ENCODE peak calls at places on chromosome 15, in six cellular contexts. M is uterus; D is activated T-helper 9 cell treated with anti-CD3 and anti-CD28 coated beads, Interleukin-2, amount 50 U/mL, for 16 hours; W is RWPE1; E is GM10248; R is activated CD4-positive, alpha-beta T cell treated with anti-CD3 and anti-CD28 coated beads, Interleukin-2, amount 50 U/mL, for 48 hours. U is an unnamed sample.

GRCh38 chr15:63920504-63921178 is 86.9 kb upstream of the HERC1 start:
- DNase-seq in M (no peak), D (no peak), W (no peak), E (no peak), R (no peak), U (no peak)

GRCh38 chr15:88655780-88656488 is 17.1 kb downstream of the ISG20 start:
- DNase-seq in M (no peak), D (no peak), W (no peak), E (no peak), R (no peak), U (no peak)

GRCh38 chr15:41969851-41970431 is 2.4 kb downstream of the EHD4 start:
- DNase-seq in M (no peak), D (no peak), W (no peak), E (peak; percentile 44), R (peak; percentile 25), U (peak; percentile 62)

GRCh38 chr15:58981808-58982475 is 5.5 kb upstream of the RNF111 start:
- DNase-seq in M (no peak), D (no peak), W (no peak), E (peak; percentile 36), R (no peak), U (no peak)

GRCh38 chr15:77784361-77785292 is 151.9 kb upstream of the LINGO1 start:
- DNase-seq in M (no peak), D (no peak), W (peak; percentile 29), E (peak; percentile 65), R (peak; percentile 25), U (no peak)

GRCh38 chr15:40956543-40956982 is 3.3 kb downstream of the CHAC1 start:
- DNase-seq in M (no peak), D (no peak), W (no peak), E (no peak), R (no peak), U (no peak)

GRCh38 chr15:58690703-58691102 is 58.8 kb downstream of the ADAM10 start:
- DNase-seq in M (no peak), D (no peak), W (no peak), E (no peak), R (no peak), U (no peak)

GRCh38 chr15:74869726-74870407 is 3.3 kb downstream of the SCAMP2 start:
- DNase-seq in M (peak; percentile 36), D (no peak), W (no peak), E (peak; percentile 79), R (peak; percentile 43), U (peak; percentile 86)

GRCh38 chr15:61157933-61158332 is 71.2 kb downstream of the RORA start:
- DNase-seq in M (peak; percentile 49), D (no peak), W (no peak), E (no peak), R (no peak), U (no peak)

GRCh38 chr15:89880727-89881126 is 13.1 kb downstream of the AP3S2 start:
- DNase-seq in M (no peak), D (no peak), W (no peak), E (no peak), R (no peak), U (no peak)

GRCh38 chr15:75578206-75578947 is 738 bp downstream of the PTPN9 start:
- DNase-seq in M (no peak), D (peak; percentile 6), W (peak; percentile 41), E (peak; percentile 65), R (peak; percentile 19), U (peak; percentile 74)

GRCh38 chr15:77650285-77650684 is 17.6 kb upstream of the LINGO1 start:
- DNase-seq in M (no peak), D (no peak), W (no peak), E (no peak), R (no peak), U (no peak)

GRCh38 chr15:35624881-35625280 is 78.9 kb upstream of the DPH6 start:
- DNase-seq in M (peak; percentile 17), D (no peak), W (no peak), E (no peak), R (no peak), U (no peak)

GRCh38 chr15:89808160-89808870 is 6.3 kb downstream of the ANPEP start:
- DNase-seq in M (no peak), D (no peak), W (no peak), E (no peak), R (no peak), U (no peak)

GRCh38 chr15:87736921-87737389 is 519.6 kb downstream of the NTRK3 start:
- DNase-seq in M (no peak), D (no peak), W (no peak), E (no peak), R (no peak), U (no peak)

GRCh38 chr15:98421419-98422085 is 226.8 kb upstream of the IGF1R start:
- DNase-seq in M (peak; percentile 61), D (peak; percentile 34), W (peak; percentile 79), E (peak; percentile 77), R (peak; percentile 63), U (peak; percentile 44)

GRCh38 chr15:51491941-51492340 is 130.6 kb downstream of the DMXL2 start:
- DNase-seq in M (no peak), D (no peak), W (no peak), E (no peak), R (no peak), U (no peak)

GRCh38 chr15:69578792-69579587 is 126.4 kb downstream of the RPLP1 start:
- DNase-seq in M (no peak), D (no peak), W (peak; percentile 90), E (no peak), R (no peak), U (no peak)

GRCh38 chr15:88049509-88049908 is 207.0 kb downstream of the NTRK3 start:
- DNase-seq in M (no peak), D (no peak), W (no peak), E (peak; percentile 18), R (no peak), U (no peak)

GRCh38 chr15:82545002-82545401 is 4.7 kb upstream of the RPS17 start:
- DNase-seq in M (no peak), D (no peak), W (no peak), E (no peak), R (no peak), U (no peak)

GRCh38 chr15:41651373-41651772 is 8.8 kb upstream of the MGA start:
- DNase-seq in M (no peak), D (no peak), W (no peak), E (no peak), R (no peak), U (no peak)

U was measured in GM06990.